ENCODE peak calls at places on chromosome 2, in seven cellular contexts. S is fibroblast of villous mesenchyme; G is thoracic aorta; Q is activated T-cell treated with anti-CD3 and anti-CD28 coated beads, Interleukin-2, amount 50 U/mL, for 24 hours; Y is cardiac fibroblast; B is right cardiac atrium; N is bronchial epithelial cell. A is an unnamed sample.

GRCh38 chr2:120605231-120605935 is 130.3 kb upstream of the GLI2 start:
- DNase-seq in B (no peak), Q (no peak), S (no peak), G (no peak), Y (no peak), N (no peak), A (no peak)

GRCh38 chr2:20838016-20838415 is 15.1 kb upstream of the LDAH start:
- DNase-seq in G (no peak), S (no peak), Q (no peak), B (no peak), Y (no peak), N (no peak), A (no peak)

GRCh38 chr2:37365669-37366068 is 21.2 kb downstream of the QPCT start:
- DNase-seq in B (no peak), Q (no peak), S (no peak), N (peak; percentile 8), G (no peak), Y (no peak), A (no peak)

GRCh38 chr2:208406474-208407451 is at the start of gene PTH2R:
- DNase-seq in S (no peak), N (no peak), B (no peak), G (no peak), Y (peak; percentile 6), Q (peak; percentile 29), A (no peak)

GRCh38 chr2:239609583-239610310 is 208.9 kb upstream of the HDAC4 start:
- DNase-seq in S (no peak), G (no peak), N (no peak), Q (no peak), B (no peak), Y (no peak), A (no peak)

GRCh38 chr2:154386186-154386585 is 312.3 kb upstream of the KCNJ3 start:
- DNase-seq in N (no peak), Y (no peak), S (no peak), B (no peak), Q (no peak), G (no peak), A (no peak)

GRCh38 chr2:98026927-98027522 is 31.3 kb upstream of the TMEM131 start:
- DNase-seq in Y (no peak), B (no peak), N (no peak), S (no peak), G (no peak), Q (no peak), A (no peak)

GRCh38 chr2:231795525-231796327 is 9.5 kb downstream of the COPS7B start:
- DNase-seq in Q (no peak), N (peak; percentile 85), G (no peak), Y (peak; percentile 73), S (peak; percentile 65), B (no peak), A (peak; percentile 4)

GRCh38 chr2:217360781-217361485 is 501.1 kb upstream of the TNP1 start:
- DNase-seq in Y (peak; percentile 79), N (no peak), B (no peak), G (no peak), Q (no peak), S (peak; percentile 65), A (peak; percentile 9)